ENCODE peak calls at places on chromosomes 6 and 20, in ten cellular contexts. Z, V, O, C, Q, M, K, S, J and A are unnamed samples.

GRCh38 chr20:56630086-56630493 is 984 bp downstream of the TFAP2C start:
- DNase-seq in Z (peak; percentile 88), V (peak; percentile 43), O (peak; percentile 77), C (peak; percentile 95), Q (peak; percentile 46), M (no peak), K (peak; percentile 90), S (no peak), J (no peak), A (peak; percentile 87)

GRCh38 chr6:95636552-95637376 is 59.4 kb downstream of the MANEA start:
- DNase-seq in Z (no peak), V (no peak), O (no peak), C (no peak), Q (no peak), M (no peak), K (no peak), S (no peak), J (no peak), A (no peak)

GRCh38 chr20:20407891-20408805 is 40.2 kb downstream of the INSM1 start:
- DNase-seq in Z (peak; percentile 19), V (no peak), O (no peak), C (peak; percentile 18), Q (no peak), M (peak; percentile 22), K (no peak), S (no peak), J (no peak), A (no peak)

GRCh38 chr20:58832442-58832841 is 18.3 kb downstream of the GNAS-AS1 start:
- DNase-seq in Z (no peak), V (no peak), O (no peak), C (no peak), Q (no peak), M (no peak), K (no peak), S (no peak), J (no peak), A (no peak)

GRCh38 chr6:96301781-96302180 is 219.8 kb upstream of the UFL1 start:
- DNase-seq in Z (no peak), V (no peak), O (no peak), C (peak; percentile 30), Q (no peak), M (peak; percentile 3), K (no peak), S (no peak), J (no peak), A (peak; percentile 10)

GRCh38 chr20:32474967-32475819 is 109.9 kb downstream of the NOL4L start:
- DNase-seq in Z (peak; percentile 94), V (peak; percentile 90), O (no peak), C (peak; percentile 70), Q (peak; percentile 94), M (peak; percentile 86), K (peak; percentile 69), S (no peak), J (no peak), A (peak; percentile 87)

GRCh38 chr20:5080384-5080877 is 39.3 kb downstream of the PCNA start:
- DNase-seq in Z (no peak), V (peak; percentile 46), O (peak; percentile 66), C (no peak), Q (peak; percentile 49), M (no peak), K (no peak), S (no peak), J (no peak), A (no peak)

GRCh38 chr6:35392111-35392702 is 49.8 kb downstream of the PPARD start:
- DNase-seq in Z (no peak), V (peak; percentile 95), O (no peak), C (no peak), Q (peak; percentile 44), M (peak; percentile 39), K (peak; percentile 76), S (no peak), J (no peak), A (no peak)

GRCh38 chr6:104606361-104606760 is 253.4 kb downstream of the HACE1 start:
- DNase-seq in Z (no peak), V (no peak), O (no peak), C (peak; percentile 79), Q (no peak), M (no peak), K (no peak), S (no peak), J (no peak), A (no peak)

GRCh38 chr6:31186052-31186734 is 15.7 kb upstream of the POU5F1 start:
- DNase-seq in Z (no peak), V (peak; percentile 85), O (no peak), C (no peak), Q (no peak), M (peak; percentile 75), K (no peak), S (no peak), J (no peak), A (no peak)
- H3K4me3 ChIP-seq in Z (peak overlapping the region; percentile 60), V (peak overlapping the region; percentile 43), O (no peak overlapping the region), C (no peak overlapping the region), Q (no peak overlapping the region), M (peak overlapping the region; percentile 87), K (peak overlapping the region; percentile 57), S (no peak overlapping the region), J (no peak overlapping the region), A (no peak overlapping the region)

GRCh38 chr20:63076421-63076820 is 69.7 kb upstream of the BHLHE23 start:
- DNase-seq in Z (no peak), V (no peak), O (no peak), C (no peak), Q (no peak), M (no peak), K (no peak), S (no peak), J (no peak), A (no peak)
- H3K9me3 ChIP-seq in Z (peaks cover 27% of the 10 kb centered on the region), V (peaks cover 49% of the 10 kb centered on the region), O (peaks cover 3% of the 10 kb centered on the region), C (peaks cover 10% of the 10 kb centered on the region), Q (no peaks in the 10 kb centered on the region), M (peaks cover 6% of the 10 kb centered on the region), K (peaks cover 4% of the 10 kb centered on the region), S (peaks cover 9% of the 10 kb centered on the region), J (no peaks in the 10 kb centered on the region), A (no peaks in the 10 kb centered on the region)

DNA sequence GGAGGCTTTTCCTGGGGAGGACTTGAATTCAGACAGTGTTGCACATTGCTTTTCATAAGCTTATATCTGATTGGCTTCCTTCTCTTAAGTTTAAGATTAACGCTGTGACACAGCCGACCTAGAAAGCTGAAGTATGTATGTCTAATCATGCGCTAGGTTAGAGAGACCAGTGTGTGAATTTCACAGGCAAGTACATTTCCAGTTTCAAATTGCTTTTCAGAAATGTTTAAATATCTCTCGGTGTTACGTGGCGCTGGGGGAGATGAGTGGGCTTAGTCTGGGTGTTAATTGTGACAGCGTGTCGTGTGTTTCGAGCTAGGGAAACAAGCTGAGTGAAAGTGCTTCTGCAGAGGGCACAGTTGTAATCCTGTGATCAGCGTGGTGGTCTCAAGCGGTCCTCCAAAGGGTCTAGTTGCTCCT is 166.5 kb downstream of the SASH1 start:
- DNase-seq in Z (no peak), V (no peak), O (no peak), C (no peak), Q (no peak), M (no peak), K (no peak), S (no peak), J (no peak), A (no peak)
- H3K4me3 ChIP-seq in Z (no peak overlapping the region), V (peak overlapping the region; percentile 36), O (no peak overlapping the region), C (peak overlapping the region; percentile 52), Q (peak overlapping the region; percentile 38), M (no peak overlapping the region), K (peak overlapping the region; percentile 64), S (no peak overlapping the region), J (no peak overlapping the region), A (no peak overlapping the region)

DNA sequence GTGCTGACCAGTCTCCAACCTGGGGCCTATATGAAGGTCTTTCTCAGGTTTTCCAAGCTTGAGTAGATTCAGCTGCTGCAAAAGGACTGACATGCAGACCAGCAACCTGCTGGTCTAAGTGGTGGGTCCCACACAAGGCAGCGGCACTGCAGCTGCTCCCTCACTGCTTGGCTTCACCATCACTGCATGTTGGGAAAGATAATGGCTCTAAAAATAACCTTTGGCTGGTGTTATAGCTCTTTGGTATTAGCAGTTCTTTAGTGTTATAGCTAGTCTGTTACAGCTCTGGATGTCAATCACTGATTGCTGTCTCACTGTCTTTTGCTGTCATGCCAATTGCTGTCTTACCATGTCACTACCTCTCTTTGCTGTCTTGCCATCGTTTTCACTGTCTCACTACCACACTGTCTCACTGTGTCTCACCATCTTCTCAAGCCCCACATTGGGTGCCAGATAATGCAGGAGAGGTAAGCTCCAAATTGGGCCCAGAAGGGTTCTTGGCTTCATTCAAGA is 726.4 kb downstream of the TENT5A start:
- DNase-seq in Z (no peak), V (no peak), O (no peak), C (no peak), Q (no peak), M (no peak), K (no peak), S (no peak), J (no peak), A (no peak)
- H3K9me3 ChIP-seq in Z (no peaks in the 10 kb centered on the region), V (peaks cover 11% of the 10 kb centered on the region), O (no peaks in the 10 kb centered on the region), C (peaks cover 14% of the 10 kb centered on the region), Q (no peaks in the 10 kb centered on the region), M (peaks cover 65% of the 10 kb centered on the region), K (peaks cover 4% of the 10 kb centered on the region), S (no peaks in the 10 kb centered on the region), J (no peaks in the 10 kb centered on the region), A (no peaks in the 10 kb centered on the region)